ENCODE peak calls at places on chromosomes 3 and 15, in four cellular contexts. One of them, this sample, is unnamed.

GRCh38 chr3:143266512-143266911 is 146.9 kb downstream of the CHST2 start:
- DNase-seq in GM12891: no peak
- DNase-seq in GM12878: no peak
- DNase-seq in H1: no peak
- DNase-seq in this sample: no peak

GRCh38 chr3:126889276-126890201 is 93.4 kb upstream of the PLXNA1 start:
- DNase-seq in GM12891: no peak
- DNase-seq in GM12878: no peak
- DNase-seq in H1: no peak
- DNase-seq in this sample: no peak

GRCh38 chr3:40173291-40173710 is 136.2 kb upstream of the EIF1B start:
- DNase-seq in GM12891: no peak
- DNase-seq in GM12878: no peak
- DNase-seq in H1: no peak
- DNase-seq in this sample: no peak

GRCh38 chr3:177905173-177905894 is 630.9 kb upstream of the KCNMB2 start:
- DNase-seq in GM12891: no peak
- DNase-seq in GM12878: no peak
- DNase-seq in H1: no peak
- DNase-seq in this sample: no peak

GRCh38 chr15:101684877-101685276 is 32.7 kb upstream of the TM2D3 start:
- DNase-seq in GM12891: no peak
- DNase-seq in GM12878: no peak
- DNase-seq in H1: no peak
- DNase-seq in this sample: no peak

GRCh38 chr3:72997421-72997961 is 880 bp downstream of the PPP4R2 start:
- DNase-seq in GM12891: peak
- DNase-seq in GM12878: no peak
- DNase-seq in H1: no peak
- DNase-seq in this sample: no peak

GRCh38 chr3:42729404-42730145 is 27.0 kb upstream of the HHATL start:
- DNase-seq in GM12891: no peak
- DNase-seq in GM12878: no peak
- DNase-seq in H1: peak
- DNase-seq in this sample: no peak

GRCh38 chr15:100879461-100880138 is at the start of gene ALDH1A3:
- DNase-seq in GM12891: peak
- DNase-seq in GM12878: no peak
- DNase-seq in H1: no peak
- DNase-seq in this sample: peak

GRCh38 chr3:37922721-37923575 is 61.3 kb downstream of the CTDSPL start:
- DNase-seq in GM12891: no peak
- DNase-seq in GM12878: no peak
- DNase-seq in H1: peak
- DNase-seq in this sample: no peak

GRCh38 chr15:64527263-64527984 is 67.0 kb downstream of the ZNF609 start:
- DNase-seq in GM12891: no peak
- DNase-seq in GM12878: no peak
- DNase-seq in H1: no peak
- DNase-seq in this sample: no peak

GRCh38 chr15:66481107-66481856 is 16.3 kb downstream of the SNAPC5 start:
- DNase-seq in GM12891: no peak
- DNase-seq in GM12878: no peak
- DNase-seq in H1: no peak
- DNase-seq in this sample: no peak

GRCh38 chr3:24450142-24450932 is 44.3 kb downstream of the THRB start:
- DNase-seq in GM12891: no peak
- DNase-seq in GM12878: no peak
- DNase-seq in H1: no peak
- DNase-seq in this sample: no peak

GRCh38 chr3:156630081-156630772 is 44.2 kb upstream of the TIPARP start:
- DNase-seq in GM12891: no peak
- DNase-seq in GM12878: no peak
- DNase-seq in H1: no peak
- DNase-seq in this sample: no peak

GRCh38 chr3:55579499-55579898 is 92.4 kb upstream of the WNT5A start:
- DNase-seq in GM12891: no peak
- DNase-seq in GM12878: no peak
- DNase-seq in H1: no peak
- DNase-seq in this sample: no peak

GRCh38 chr15:78087944-78088772 is 4.2 kb upstream of the SH2D7 start:
- DNase-seq in GM12891: no peak
- DNase-seq in GM12878: no peak
- DNase-seq in H1: no peak
- DNase-seq in this sample: no peak

GRCh38 chr15:70474367-70474681 is 289.0 kb downstream of the UACA start:
- DNase-seq in GM12891: no peak
- DNase-seq in GM12878: no peak
- DNase-seq in H1: no peak
- DNase-seq in this sample: no peak

GRCh38 chr15:63218114-63218808 is 28.9 kb downstream of the RAB8B start:
- DNase-seq in GM12891: no peak
- DNase-seq in GM12878: no peak
- DNase-seq in H1: no peak
- DNase-seq in this sample: no peak

GRCh38 chr3:117611242-117611641 is 901.7 kb downstream of the TUSC7 start:
- DNase-seq in GM12891: no peak
- DNase-seq in GM12878: no peak
- DNase-seq in H1: no peak
- DNase-seq in this sample: no peak

GRCh38 chr3:149830902-149831301 is 17.9 kb downstream of the RNF13 start:
- DNase-seq in GM12891: no peak
- DNase-seq in GM12878: no peak
- DNase-seq in H1: no peak
- DNase-seq in this sample: no peak

GRCh38 chr3:171132873-171133272 is 106.4 kb upstream of the SLC2A2 start:
- DNase-seq in GM12891: no peak
- DNase-seq in GM12878: no peak
- DNase-seq in H1: no peak
- DNase-seq in this sample: no peak

GRCh38 chr3:33989229-33989628 is 190.8 kb downstream of the PDCD6IP start:
- DNase-seq in GM12891: no peak
- DNase-seq in GM12878: no peak
- DNase-seq in H1: no peak
- DNase-seq in this sample: no peak

GRCh38 chr3:33363113-33363800 is 76.9 kb downstream of the UBP1 start:
- DNase-seq in GM12891: no peak
- DNase-seq in GM12878: no peak
- DNase-seq in H1: no peak
- DNase-seq in this sample: no peak

GRCh38 chr15:25422021-25422420 is 16.8 kb downstream of the UBE3A start:
- DNase-seq in GM12891: no peak
- DNase-seq in GM12878: no peak
- DNase-seq in H1: no peak
- DNase-seq in this sample: no peak

GRCh38 chr3:30597131-30597768 is 9.2 kb upstream of the TGFBR2 start:
- DNase-seq in GM12891: no peak
- DNase-seq in GM12878: no peak
- DNase-seq in H1: no peak
- DNase-seq in this sample: no peak

GRCh38 chr3:10506696-10507095 is 1.3 kb upstream of the ATP2B2 start:
- DNase-seq in GM12891: no peak
- DNase-seq in GM12878: no peak
- DNase-seq in H1: no peak
- DNase-seq in this sample: no peak

GRCh38 chr15:85579957-85580694 is 199.7 kb downstream of the AKAP13 start:
- DNase-seq in GM12891: no peak
- DNase-seq in GM12878: no peak
- DNase-seq in H1: no peak
- DNase-seq in this sample: no peak

GRCh38 chr3:127741690-127742089 is 68.9 kb downstream of the ABTB1 start:
- DNase-seq in GM12891: no peak
- DNase-seq in GM12878: no peak
- DNase-seq in H1: no peak
- DNase-seq in this sample: no peak

GRCh38 chr3:116005404-116005803 is 382.1 kb downstream of the GAP43 start:
- DNase-seq in GM12891: no peak
- DNase-seq in GM12878: no peak
- DNase-seq in H1: no peak
- DNase-seq in this sample: no peak

GRCh38 chr3:10977864-10978510 is 14.6 kb upstream of the SLC6A1 start:
- DNase-seq in GM12891: no peak
- DNase-seq in GM12878: no peak
- DNase-seq in H1: peak
- DNase-seq in this sample: no peak

GRCh38 chr15:38254065-38254883 is 1.6 kb downstream of the SPRED1 start:
- DNase-seq in GM12891: no peak
- DNase-seq in GM12878: peak
- DNase-seq in H1: no peak
- DNase-seq in this sample: no peak

GRCh38 chr3:7305561-7305960 is 444.6 kb downstream of the GRM7 start:
- DNase-seq in GM12891: no peak
- DNase-seq in GM12878: no peak
- DNase-seq in H1: no peak
- DNase-seq in this sample: no peak

GRCh38 chr3:10551821-10552630 is 46.6 kb upstream of the ATP2B2 start:
- DNase-seq in GM12891: no peak
- DNase-seq in GM12878: no peak
- DNase-seq in H1: peak
- DNase-seq in this sample: no peak

GRCh38 chr3:40877651-40878463 is 321.4 kb upstream of the CTNNB1 start:
- DNase-seq in GM12891: no peak
- DNase-seq in GM12878: no peak
- DNase-seq in H1: no peak
- DNase-seq in this sample: no peak

GRCh38 chr3:111861396-111861795 is 2.3 kb downstream of the PHLDB2 start:
- DNase-seq in GM12891: no peak
- DNase-seq in GM12878: no peak
- DNase-seq in H1: no peak
- DNase-seq in this sample: no peak

DNA sequence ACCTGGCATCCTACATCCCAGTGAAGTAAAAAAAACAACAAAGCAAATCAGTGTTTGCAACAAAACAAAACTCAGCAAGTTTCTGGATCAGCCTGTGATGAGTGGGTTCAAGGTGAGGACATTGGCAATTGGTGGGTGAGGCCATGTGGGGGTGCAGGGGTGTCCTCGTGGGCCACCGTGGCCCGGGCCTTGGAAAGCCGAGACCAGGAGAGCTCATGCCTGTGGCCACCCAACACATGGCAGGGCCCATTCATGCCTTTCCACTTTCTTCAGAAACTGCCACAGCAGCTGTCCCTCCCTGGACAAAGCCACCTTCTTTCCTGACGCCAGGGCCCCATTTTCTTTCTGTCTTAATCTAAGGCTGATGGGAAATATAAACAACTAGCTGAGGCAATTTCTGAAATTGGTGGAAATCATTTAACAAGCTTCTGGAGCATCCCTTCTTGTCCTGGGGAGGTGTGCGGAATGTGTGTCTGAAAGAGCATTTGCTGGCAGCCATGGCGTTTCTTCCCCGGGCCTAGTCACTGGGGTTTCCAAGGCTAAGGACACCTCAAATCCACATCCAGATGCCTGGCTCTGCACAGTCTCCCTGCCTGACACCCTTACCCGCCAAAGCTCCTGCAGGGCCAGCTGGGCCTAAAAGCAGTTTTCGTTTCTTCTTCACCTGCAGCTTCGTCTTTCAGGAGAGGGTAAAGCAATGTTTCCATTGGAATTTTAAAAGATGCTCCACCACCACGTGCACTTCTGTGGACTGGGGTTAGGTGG is 34.1 kb upstream of the SFMBT1 start:
- DNase-seq in GM12891: no peak
- DNase-seq in GM12878: no peak
- DNase-seq in H1: no peak
- DNase-seq in this sample: no peak
- TF ChIP-seq POLR2A in GM12891: no peak
- TF ChIP-seq POLR2A in GM12878: no peak
- TF ChIP-seq POLR2A in H1: no peak
- TF ChIP-seq POLR2A in this sample: no peak

GRCh38 chr15:61528590-61528929 is 299.5 kb upstream of the RORA start:
- DNase-seq in GM12891: no peak
- DNase-seq in GM12878: no peak
- DNase-seq in H1: no peak
- DNase-seq in this sample: no peak
- TF ChIP-seq POLR2AphosphoS5 in GM12891: no peak
- TF ChIP-seq POLR2AphosphoS5 in GM12878: no peak
- TF ChIP-seq POLR2AphosphoS5 in H1: no peak
- TF ChIP-seq POLR2AphosphoS5 in this sample: no peak

GRCh38 chr3:160941885-160942494 is 163.2 kb downstream of the B3GALNT1 start:
- DNase-seq in GM12891: peak
- DNase-seq in GM12878: peak
- DNase-seq in H1: peak
- DNase-seq in this sample: peak
- TF ChIP-seq TAF1 in GM12891: no peak
- TF ChIP-seq TAF1 in GM12878: no peak
- TF ChIP-seq TAF1 in H1: no peak
- TF ChIP-seq TAF1 in this sample: no peak

DNA sequence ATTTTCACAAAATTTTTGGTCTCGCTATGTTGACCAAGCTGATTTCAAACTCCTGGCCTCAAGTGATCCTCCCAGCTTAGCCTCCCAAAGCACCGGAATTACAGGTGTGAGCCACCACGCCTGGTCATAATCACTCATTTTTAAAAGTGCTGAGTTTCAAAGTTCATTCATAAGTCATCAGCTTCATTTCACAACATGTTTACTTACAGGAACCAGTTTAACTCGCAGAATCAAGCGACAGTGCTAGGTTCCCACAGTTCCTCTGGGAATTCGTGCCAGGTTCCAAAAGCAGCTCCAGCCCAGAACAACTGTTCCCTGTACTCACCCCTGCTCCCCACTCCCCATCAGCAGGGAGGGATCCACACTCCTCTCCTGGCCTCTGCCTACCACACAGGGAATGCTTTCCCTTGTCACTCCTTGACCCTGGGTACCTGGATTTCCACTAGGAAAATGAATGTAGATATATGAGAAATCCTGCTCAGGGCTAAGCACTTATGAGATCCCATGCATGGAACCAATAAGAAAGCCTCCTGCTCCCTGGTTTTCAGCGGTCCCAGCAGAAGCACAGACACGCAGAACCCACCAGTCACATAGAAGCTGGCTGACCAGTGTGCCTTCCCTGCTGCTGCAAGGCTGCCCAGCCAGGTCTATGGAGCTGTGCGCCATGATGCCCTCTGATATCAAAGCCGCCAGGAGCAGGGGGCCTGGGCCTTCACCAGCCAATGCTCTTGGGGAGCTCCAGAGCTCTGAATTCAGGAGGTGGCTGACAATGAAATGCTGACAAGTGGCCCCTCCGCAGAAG is 72.3 kb downstream of the ITGB5 start:
- DNase-seq in GM12891: no peak
- DNase-seq in GM12878: no peak
- DNase-seq in H1: no peak
- DNase-seq in this sample: no peak
- TF ChIP-seq POLR2A in GM12891: no peak
- TF ChIP-seq POLR2A in GM12878: no peak
- TF ChIP-seq POLR2A in H1: no peak
- TF ChIP-seq POLR2A in this sample: no peak

DNA sequence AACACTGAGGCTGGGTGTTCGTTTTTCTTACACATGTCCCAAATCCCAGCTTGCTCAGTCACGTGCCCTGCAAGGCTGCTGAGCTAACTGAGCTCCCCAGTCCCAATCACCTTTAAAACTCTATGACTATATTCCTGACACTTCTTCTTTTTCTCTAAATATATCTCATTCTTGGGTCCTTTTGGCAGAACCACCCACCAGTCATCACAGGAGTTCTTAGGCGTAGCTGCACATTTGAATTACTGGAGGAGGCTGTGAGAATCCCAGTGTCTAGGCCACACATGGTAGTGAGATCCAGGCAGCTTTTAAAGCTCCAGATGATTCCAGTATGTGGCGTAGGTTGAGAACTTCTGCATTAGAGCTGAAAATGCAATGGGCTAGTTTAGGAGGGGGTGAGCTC is 66.3 kb downstream of the ST8SIA2 start:
- DNase-seq in GM12891: no peak
- DNase-seq in GM12878: no peak
- DNase-seq in H1: no peak
- DNase-seq in this sample: no peak
- TF ChIP-seq POLR2AphosphoS5 in GM12891: no peak
- TF ChIP-seq POLR2AphosphoS5 in GM12878: no peak
- TF ChIP-seq POLR2AphosphoS5 in H1: no peak
- TF ChIP-seq POLR2AphosphoS5 in this sample: no peak